ENCODE peak calls at places on chromosomes 1 and 21, in six cellular contexts. B is lung, G is right lobe of liver, P is psoas muscle, E is HepG2, K is adrenal gland. Y is an unnamed sample.

GRCh38 chr1:76153856-76154212 is 79.3 kb downstream of the ST6GALNAC3 start:
- DNase-seq in B (no peak), G (no peak), P (no peak), E (no peak), K (no peak), Y (no peak)

GRCh38 chr1:35451125-35451528 is 106.1 kb downstream of the KIAA0319L start:
- DNase-seq in B (peak), G (peak), P (peak), E (peak), K (peak), Y (peak)

GRCh38 chr1:3712573-3713535 is 39.4 kb upstream of the CCDC27 start:
- DNase-seq in B (no peak), G (no peak), P (no peak), E (no peak), K (peak), Y (no peak)

GRCh38 chr1:109210058-109210457 is 3.7 kb upstream of the SARS1 start:
- DNase-seq in B (no peak), G (no peak), P (no peak), E (no peak), K (no peak), Y (no peak)

GRCh38 chr1:32500387-32501209 is 35.7 kb downstream of the ZBTB8B start:
- DNase-seq in B (peak), G (peak), P (peak), E (no peak), K (peak), Y (peak)

GRCh38 chr1:154466879-154467767 is 34.9 kb upstream of the TDRD10 start:
- DNase-seq in B (no peak), G (no peak), P (no peak), E (no peak), K (peak), Y (no peak)

GRCh38 chr1:31782066-31782762 is 18.1 kb upstream of the ADGRB2 start:
- DNase-seq in B (no peak), G (no peak), P (no peak), E (no peak), K (no peak), Y (peak)

GRCh38 chr1:3902546-3902945 is 2.5 kb upstream of the C1orf174 start:
- DNase-seq in B (no peak), G (no peak), P (no peak), E (no peak), K (no peak), Y (no peak)

GRCh38 chr1:51535006-51535592 is 16.0 kb upstream of the EPS15 start:
- DNase-seq in B (peak), G (no peak), P (peak), E (peak), K (peak), Y (peak)

GRCh38 chr21:35753308-35753707 is 307.0 kb downstream of the SETD4 start:
- DNase-seq in B (no peak), G (no peak), P (no peak), E (no peak), K (no peak), Y (no peak)

GRCh38 chr21:39022901-39023693 is 160.2 kb downstream of the PSMG1 start:
- DNase-seq in B (peak), G (peak), P (peak), E (peak), K (peak), Y (no peak)

GRCh38 chr1:68401506-68401905 is 48.2 kb downstream of the RPE65 start:
- DNase-seq in B (no peak), G (no peak), P (no peak), E (no peak), K (no peak), Y (no peak)

GRCh38 chr1:160406131-160406968 is 6.0 kb downstream of the VANGL2 start:
- DNase-seq in B (no peak), G (no peak), P (no peak), E (no peak), K (no peak), Y (no peak)

GRCh38 chr1:95509989-95510388 is 276.0 kb downstream of the RWDD3 start:
- DNase-seq in B (no peak), G (no peak), P (no peak), E (no peak), K (no peak), Y (no peak)

GRCh38 chr1:9198538-9199361 is 35.8 kb upstream of the H6PD start:
- DNase-seq in B (no peak), G (no peak), P (peak), E (no peak), K (no peak), Y (peak)

GRCh38 chr1:236673284-236673919 is 12.9 kb upstream of the ACTN2 start:
- DNase-seq in B (no peak), G (no peak), P (no peak), E (no peak), K (no peak), Y (no peak)

GRCh38 chr1:209355415-209355814 is 228.1 kb upstream of the CAMK1G start:
- DNase-seq in B (no peak), G (no peak), P (no peak), E (no peak), K (no peak), Y (no peak)

GRCh38 chr1:9907441-9907840 is 2.6 kb downstream of the CTNNBIP1 start:
- DNase-seq in B (no peak), G (no peak), P (no peak), E (no peak), K (no peak), Y (no peak)

GRCh38 chr1:87833158-87833557 is 504.5 kb downstream of the LMO4 start:
- DNase-seq in B (no peak), G (no peak), P (no peak), E (no peak), K (peak), Y (no peak)

GRCh38 chr1:113073457-113073950 is 506 bp downstream of the LRIG2 start:
- DNase-seq in B (peak), G (peak), P (peak), E (peak), K (peak), Y (peak)

GRCh38 chr1:156559086-156559796 is 13.1 kb downstream of the IQGAP3 start:
- DNase-seq in B (no peak), G (no peak), P (no peak), E (no peak), K (no peak), Y (no peak)

GRCh38 chr21:39088831-39089380 is 94.3 kb downstream of the PSMG1 start:
- DNase-seq in B (no peak), G (no peak), P (peak), E (peak), K (peak), Y (no peak)

GRCh38 chr1:170664283-170664827 is 424 bp downstream of the PRRX1 start:
- DNase-seq in B (no peak), G (no peak), P (peak), E (no peak), K (peak), Y (no peak)

GRCh38 chr1:76023669-76024407 is 50.7 kb upstream of the ST6GALNAC3 start:
- DNase-seq in B (no peak), G (no peak), P (no peak), E (no peak), K (no peak), Y (no peak)

GRCh38 chr1:218568962-218569530 is 223.9 kb downstream of the TGFB2 start:
- DNase-seq in B (no peak), G (no peak), P (no peak), E (no peak), K (no peak), Y (no peak)

GRCh38 chr1:230303822-230304221 is 122.3 kb downstream of the PGBD5 start:
- DNase-seq in B (no peak), G (no peak), P (no peak), E (no peak), K (peak), Y (no peak)

GRCh38 chr1:16015960-16016901 is 1.6 kb downstream of the HSPB7 start:
- DNase-seq in B (no peak), G (no peak), P (peak), E (no peak), K (peak), Y (no peak)

GRCh38 chr1:69700770-69701169 is 133.0 kb downstream of the LRRC7 start:
- DNase-seq in B (no peak), G (no peak), P (no peak), E (peak), K (no peak), Y (peak)

GRCh38 chr21:46179708-46180078 is 4.6 kb downstream of the SPATC1L start:
- DNase-seq in B (no peak), G (no peak), P (no peak), E (no peak), K (no peak), Y (no peak)

GRCh38 chr1:29939086-29939485 is 702.8 kb downstream of the PTPRU start:
- DNase-seq in B (no peak), G (no peak), P (no peak), E (no peak), K (no peak), Y (no peak)

GRCh38 chr1:59499273-59499955 is 202.5 kb downstream of the FGGY start:
- DNase-seq in B (no peak), G (no peak), P (no peak), E (no peak), K (peak), Y (peak)

GRCh38 chr1:90951009-90951408 is 70.8 kb downstream of the ZNF644 start:
- DNase-seq in B (no peak), G (no peak), P (no peak), E (no peak), K (no peak), Y (no peak)

GRCh38 chr1:24202987-24203386 is 15.9 kb upstream of the IFNLR1 start:
- DNase-seq in B (no peak), G (no peak), P (no peak), E (no peak), K (no peak), Y (no peak)

GRCh38 chr1:21508580-21509350 is 458 bp upstream of the ALPL start:
- DNase-seq in B (peak), G (peak), P (peak), E (no peak), K (peak), Y (peak)

GRCh38 chr1:165648919-165649572 is 18.0 kb downstream of the MGST3 start:
- DNase-seq in B (no peak), G (no peak), P (no peak), E (no peak), K (no peak), Y (no peak)

GRCh38 chr1:200306954-200307754 is 102.7 kb downstream of the ZNF281 start:
- DNase-seq in B (no peak), G (no peak), P (no peak), E (peak), K (no peak), Y (peak)

GRCh38 chr21:37763298-37763697 is 153.0 kb downstream of the KCNJ6 start:
- DNase-seq in B (no peak), G (no peak), P (no peak), E (no peak), K (no peak), Y (no peak)

GRCh38 chr1:196464545-196464944 is 143.7 kb downstream of the KCNT2 start:
- DNase-seq in B (no peak), G (no peak), P (no peak), E (no peak), K (no peak), Y (no peak)

GRCh38 chr1:29633271-29633615 is 396.9 kb downstream of the PTPRU start:
- DNase-seq in B (no peak), G (no peak), P (no peak), E (no peak), K (no peak), Y (no peak)

GRCh38 chr1:229170778-229171505 is 100.0 kb upstream of the RAB4A start:
- DNase-seq in B (no peak), G (no peak), P (no peak), E (no peak), K (peak), Y (no peak)
- H3K27ac ChIP-seq in B (no peak), G (no peak), P (no peak), E (no peak), K (peak), Y (peak)

GRCh38 chr1:38941527-38942019 is at the start of gene RHBDL2:
- DNase-seq in B (peak), G (peak), P (peak), E (no peak), K (peak), Y (no peak)

GRCh38 chr1:38940339-38941047 is 1.1 kb downstream of the RHBDL2 start:
- DNase-seq in B (no peak), G (no peak), P (no peak), E (no peak), K (no peak), Y (no peak)

GRCh38 chr1:38942664-38943428 is 1.2 kb upstream of the RHBDL2 start:
- DNase-seq in B (no peak), G (no peak), P (no peak), E (peak), K (no peak), Y (no peak)

GRCh38 chr1:38938722-38939260 is 2.8 kb downstream of the RHBDL2 start:
- DNase-seq in B (no peak), G (no peak), P (no peak), E (peak), K (no peak), Y (no peak)

DNA sequence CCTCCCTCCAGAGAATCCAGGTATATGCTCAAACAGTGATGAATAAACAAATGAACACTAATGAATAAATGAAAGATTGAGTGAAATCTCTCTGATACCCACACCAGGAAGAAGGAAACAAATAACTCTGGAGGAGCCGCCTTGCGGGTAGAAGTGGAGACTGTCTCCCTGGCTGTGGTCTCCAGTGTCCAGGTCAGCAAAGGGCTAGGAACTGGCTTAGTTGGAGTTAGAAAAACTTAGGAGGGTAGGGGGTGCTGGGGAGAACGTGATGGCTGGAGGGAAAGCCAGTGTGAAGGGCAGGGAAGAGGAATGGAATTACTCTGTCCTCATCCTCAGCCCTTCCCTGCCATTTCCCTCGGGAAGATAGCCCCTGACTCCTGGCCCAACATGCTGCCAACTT is 537 bp downstream of the RHBDL2 start:
- DNase-seq in B (no peak), G (no peak), P (no peak), E (no peak), K (no peak), Y (no peak)
- H3K4me3 ChIP-seq in B (peak), G (no peak), P (peak), E (peak), K (peak), Y (no peak)

DNA sequence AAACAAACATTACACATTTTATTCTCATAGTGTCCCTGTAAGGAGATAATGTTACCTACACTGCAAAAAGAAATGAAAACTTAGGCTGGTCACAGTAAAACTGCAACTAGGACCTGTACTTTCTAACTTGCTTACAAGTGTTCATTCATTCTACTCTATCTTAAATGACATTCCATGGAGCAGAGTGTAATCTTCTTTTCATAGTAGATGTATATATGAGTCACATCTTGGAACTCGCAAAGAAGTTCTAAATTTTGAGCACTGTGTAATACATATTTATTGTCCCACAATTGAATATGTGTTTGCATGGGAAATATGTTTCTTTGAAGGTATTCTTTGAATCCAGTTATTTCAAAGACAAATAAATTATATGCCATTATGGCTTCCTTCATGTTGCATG is 1258.5 kb upstream of the ADGRL2 start:
- DNase-seq in B (no peak), G (no peak), P (no peak), E (no peak), K (no peak), Y (no peak)
- TF ChIP-seq CTCF in B (no peak), G (no peak), P (no peak), E (no peak), K (no peak), Y (no peak)

GRCh38 chr1:234975941-234976871 is 152.4 kb downstream of the TOMM20 start:
- DNase-seq in B (no peak), G (peak), P (peak), E (peak), K (no peak), Y (no peak)

GRCh38 chr1:234977891-234978396 is 150.7 kb downstream of the TOMM20 start:
- DNase-seq in B (no peak), G (peak), P (no peak), E (peak), K (no peak), Y (no peak)

GRCh38 chr1:234978397-234979291 is 150.0 kb downstream of the TOMM20 start:
- DNase-seq in B (no peak), G (peak), P (peak), E (peak), K (peak), Y (peak)

GRCh38 chr1:234975122-234975940 is 153.3 kb downstream of the TOMM20 start:
- DNase-seq in B (no peak), G (no peak), P (no peak), E (peak), K (peak), Y (peak)

GRCh38 chr1:234976880-234977680 is 151.6 kb downstream of the TOMM20 start:
- DNase-seq in B (no peak), G (no peak), P (no peak), E (no peak), K (no peak), Y (no peak)
- H3K27ac ChIP-seq in B (peak), G (peak), P (no peak), E (peak), K (peak), Y (peak)

GRCh38 chr1:231395051-231395995 is 26.8 kb downstream of the EGLN1 start:
- DNase-seq in B (no peak), G (no peak), P (no peak), E (peak), K (no peak), Y (peak)
- H3K4me3 ChIP-seq in B (no peak), G (no peak), P (peak), E (no peak), K (no peak), Y (no peak)

Y was measured in hepatocyte.